ENCODE peak calls at places on chromosome 10, in nine cellular contexts. I is H7, L is HCEC 1CT, M is activated T-cell treated with anti-CD3 and anti-CD28 coated beads for 4 hours, V is stromal cell of bone marrow, H is colonic mucosa, D is KG1, O is substantia nigra, X is iPS-NIHi11. P is an unnamed sample.
A peak's percentile ranks its signal among the peaks of the same experiment; 100 is the strongest.

GRCh38 chr10:128739937-128740336 is 613.7 kb upstream of the MKI67 start:
- DNase-seq in D (no peak), L (no peak), M (no peak), H (no peak), O (no peak), V (no peak), I (peak; percentile 69), X (peak; percentile 44), P (no peak)

GRCh38 chr10:106836923-106837322 is 327.6 kb downstream of the SORCS1 start:
- DNase-seq in M (no peak), D (peak; percentile 64), X (no peak), H (no peak), I (no peak), L (no peak), O (no peak), V (no peak), P (no peak)

GRCh38 chr10:79061441-79062315 is 7.1 kb upstream of the ZMIZ1 start:
- DNase-seq in V (no peak), L (no peak), I (no peak), O (no peak), D (no peak), X (no peak), H (peak; percentile 20), M (no peak), P (no peak)

GRCh38 chr10:113126506-113127192 is 176.6 kb downstream of the TCF7L2 start:
- DNase-seq in O (peak; percentile 55), H (peak; percentile 65), V (peak; percentile 59), I (peak; percentile 87), L (peak; percentile 79), D (no peak), X (peak; percentile 85), M (peak; percentile 5), P (peak; percentile 16)

GRCh38 chr10:79347894-79348639 is 798 bp downstream of the PPIF start:
- DNase-seq in O (no peak), H (peak; percentile 81), D (no peak), I (peak; percentile 86), M (peak; percentile 66), X (peak; percentile 73), L (peak; percentile 63), V (peak; percentile 37), P (no peak)

GRCh38 chr10:101848894-101849351 is 5.3 kb upstream of the KCNIP2 start:
- DNase-seq in L (no peak), D (peak; percentile 13), V (peak; percentile 30), H (no peak), I (peak; percentile 24), O (no peak), M (no peak), X (no peak), P (no peak)

GRCh38 chr10:117775478-117775877 is 232.9 kb downstream of the EMX2 start:
- DNase-seq in X (no peak), O (no peak), L (no peak), I (no peak), V (no peak), H (no peak), D (no peak), M (no peak), P (no peak)

GRCh38 chr10:13684252-13684791 is 97.6 kb downstream of the PRPF18 start:
- DNase-seq in L (peak; percentile 64), H (peak; percentile 36), M (no peak), I (no peak), D (no peak), O (peak; percentile 24), V (peak; percentile 40), X (no peak), P (no peak)

GRCh38 chr10:30125484-30125883 is 66.1 kb upstream of the JCAD start:
- DNase-seq in I (no peak), O (no peak), X (no peak), L (no peak), V (no peak), M (no peak), H (no peak), D (no peak), P (no peak)

GRCh38 chr10:79084012-79084971 is 15.5 kb downstream of the ZMIZ1 start:
- DNase-seq in D (peak; percentile 60), O (no peak), X (peak; percentile 70), V (peak; percentile 80), H (peak; percentile 93), M (no peak), I (peak; percentile 79), L (peak; percentile 71), P (no peak)

GRCh38 chr10:119933179-119933578 is 40.6 kb downstream of the SEC23IP start:
- DNase-seq in O (no peak), M (no peak), D (no peak), L (peak; percentile 7), I (peak; percentile 46), X (peak; percentile 32), V (no peak), H (no peak), P (peak; percentile 48)

GRCh38 chr10:103153765-103154197 is 39.3 kb downstream of the NT5C2 start:
- DNase-seq in H (no peak), X (no peak), O (no peak), V (no peak), M (no peak), I (no peak), D (no peak), L (peak; percentile 72), P (no peak)

GRCh38 chr10:107894521-107894920 is 730.0 kb upstream of the SORCS1 start:
- DNase-seq in I (no peak), O (no peak), M (no peak), L (no peak), D (peak; percentile 4), V (no peak), X (no peak), H (no peak), P (no peak)

GRCh38 chr10:23150610-23151009 is 41.5 kb upstream of the PTF1A start:
- DNase-seq in X (no peak), L (no peak), H (no peak), D (no peak), O (no peak), M (no peak), I (no peak), V (no peak), P (no peak)

GRCh38 chr10:132139526-132139925 is 47.2 kb upstream of the DPYSL4 start:
- DNase-seq in D (no peak), M (no peak), I (no peak), L (no peak), V (no peak), H (no peak), O (no peak), X (no peak), P (no peak)

GRCh38 chr10:95201736-95202135 is 7.7 kb downstream of the ACSM6 start:
- DNase-seq in O (no peak), V (no peak), D (no peak), L (peak; percentile 85), X (peak; percentile 39), H (no peak), I (no peak), M (no peak), P (no peak)

GRCh38 chr10:114184276-114184675 is 5.1 kb downstream of the TDRD1 start:
- DNase-seq in I (no peak), L (no peak), V (no peak), X (no peak), M (no peak), D (no peak), O (no peak), H (no peak), P (no peak)

GRCh38 chr10:2244476-2244875 is 507.2 kb upstream of the ADARB2 start:
- DNase-seq in I (no peak), H (no peak), M (no peak), L (no peak), V (no peak), X (no peak), D (no peak), O (no peak), P (no peak)

GRCh38 chr10:126147866-126148578 is 240.3 kb downstream of the ADAM12 start:
- DNase-seq in H (peak; percentile 13), M (no peak), O (no peak), I (no peak), V (peak; percentile 56), D (no peak), X (no peak), L (peak; percentile 47), P (no peak)

GRCh38 chr10:31075434-31075833 is 43.8 kb upstream of the ZNF438 start:
- DNase-seq in O (no peak), V (no peak), L (peak; percentile 92), I (no peak), H (no peak), X (no peak), D (no peak), M (no peak), P (no peak)

GRCh38 chr10:3336673-3337293 is 164.2 kb upstream of the PITRM1 start:
- DNase-seq in D (no peak), V (no peak), M (no peak), I (no peak), L (no peak), O (no peak), X (no peak), H (no peak), P (no peak)

GRCh38 chr10:7098160-7098762 is 312.6 kb downstream of the SFMBT2 start:
- DNase-seq in D (no peak), V (no peak), M (no peak), O (no peak), I (no peak), H (no peak), X (no peak), L (no peak), P (no peak)

GRCh38 chr10:114925675-114926204 is 12.3 kb upstream of the TRUB1 start:
- DNase-seq in L (peak; percentile 3), M (no peak), I (no peak), D (no peak), O (no peak), X (no peak), H (no peak), V (no peak), P (no peak)

GRCh38 chr10:61804414-61804813 is 97.1 kb upstream of the ARID5B start:
- DNase-seq in H (no peak), M (no peak), O (no peak), X (no peak), V (no peak), I (no peak), L (peak; percentile 41), D (no peak), P (no peak)

GRCh38 chr10:91137822-91138221 is 82.6 kb upstream of the PCGF5 start:
- DNase-seq in M (no peak), I (no peak), H (no peak), V (no peak), O (no peak), D (no peak), L (no peak), X (no peak), P (no peak)

GRCh38 chr10:80737209-80737608 is 199.5 kb downstream of the SH2D4B start:
- DNase-seq in X (no peak), O (no peak), D (no peak), I (no peak), H (no peak), M (no peak), L (no peak), V (no peak), P (no peak)

GRCh38 chr10:132716691-132717490 is 69.1 kb downstream of the NKX6-2 start:
- DNase-seq in H (no peak), O (no peak), X (no peak), D (no peak), M (no peak), I (no peak), V (no peak), L (no peak), P (no peak)

GRCh38 chr10:72784551-72785421 is 92.8 kb downstream of the MCU start:
- DNase-seq in H (peak; percentile 36), O (no peak), X (peak; percentile 67), M (no peak), L (peak; percentile 82), V (peak; percentile 83), D (no peak), I (peak; percentile 18), P (no peak)